ENCODE peak calls at places on chromosomes 7 and 10, in seven cellular contexts. One of them, this sample, is unnamed.

GRCh38 chr10:35259769-35260397 is 76.4 kb upstream of the CCNY start:
- DNase-seq in kidney: no peak
- DNase-seq in brain microvascular endothelial cell: peak
- DNase-seq in left ventricle myocardium inferior: no peak
- DNase-seq in PC-3: peak
- DNase-seq in right atrium auricular region: no peak
- DNase-seq in right lobe of liver: no peak
- DNase-seq in this sample: no peak

GRCh38 chr10:121106607-121107006 is 255.4 kb downstream of the WDR11 start:
- DNase-seq in kidney: no peak
- DNase-seq in brain microvascular endothelial cell: no peak
- DNase-seq in left ventricle myocardium inferior: no peak
- DNase-seq in PC-3: no peak
- DNase-seq in right atrium auricular region: no peak
- DNase-seq in right lobe of liver: no peak
- DNase-seq in this sample: no peak

GRCh38 chr10:71854031-71854430 is 3.0 kb upstream of the PSAP start:
- DNase-seq in kidney: no peak
- DNase-seq in brain microvascular endothelial cell: no peak
- DNase-seq in left ventricle myocardium inferior: no peak
- DNase-seq in PC-3: no peak
- DNase-seq in right atrium auricular region: no peak
- DNase-seq in right lobe of liver: no peak
- DNase-seq in this sample: peak

GRCh38 chr7:150972094-150972493 is 6.0 kb downstream of the KCNH2 start:
- DNase-seq in kidney: no peak
- DNase-seq in brain microvascular endothelial cell: no peak
- DNase-seq in left ventricle myocardium inferior: peak
- DNase-seq in PC-3: no peak
- DNase-seq in right atrium auricular region: no peak
- DNase-seq in right lobe of liver: no peak
- DNase-seq in this sample: no peak

GRCh38 chr7:138029941-138030340 is 28.1 kb upstream of the CREB3L2 start:
- DNase-seq in kidney: no peak
- DNase-seq in brain microvascular endothelial cell: no peak
- DNase-seq in left ventricle myocardium inferior: no peak
- DNase-seq in PC-3: no peak
- DNase-seq in right atrium auricular region: no peak
- DNase-seq in right lobe of liver: no peak
- DNase-seq in this sample: no peak

GRCh38 chr10:78416031-78416800 is 382.6 kb downstream of the RPS24 start:
- DNase-seq in kidney: no peak
- DNase-seq in brain microvascular endothelial cell: peak
- DNase-seq in left ventricle myocardium inferior: no peak
- DNase-seq in PC-3: peak
- DNase-seq in right atrium auricular region: peak
- DNase-seq in right lobe of liver: peak
- DNase-seq in this sample: no peak

GRCh38 chr7:144842377-144842851 is 6.6 kb upstream of the TPK1 start:
- DNase-seq in kidney: no peak
- DNase-seq in brain microvascular endothelial cell: no peak
- DNase-seq in left ventricle myocardium inferior: peak
- DNase-seq in PC-3: no peak
- DNase-seq in right atrium auricular region: peak
- DNase-seq in right lobe of liver: peak
- DNase-seq in this sample: no peak

GRCh38 chr7:128217030-128217805 is 23.9 kb upstream of the LEP start:
- DNase-seq in kidney: no peak
- DNase-seq in brain microvascular endothelial cell: peak
- DNase-seq in left ventricle myocardium inferior: peak
- DNase-seq in PC-3: peak
- DNase-seq in right atrium auricular region: no peak
- DNase-seq in right lobe of liver: no peak
- DNase-seq in this sample: peak

GRCh38 chr7:149181136-149181790 is 14.1 kb upstream of the ZNF282 start:
- DNase-seq in kidney: no peak
- DNase-seq in brain microvascular endothelial cell: no peak
- DNase-seq in left ventricle myocardium inferior: no peak
- DNase-seq in PC-3: no peak
- DNase-seq in right atrium auricular region: no peak
- DNase-seq in right lobe of liver: no peak
- DNase-seq in this sample: no peak

GRCh38 chr7:2886900-2887299 is 42.8 kb upstream of the GNA12 start:
- DNase-seq in kidney: no peak
- DNase-seq in brain microvascular endothelial cell: peak
- DNase-seq in left ventricle myocardium inferior: no peak
- DNase-seq in PC-3: peak
- DNase-seq in right atrium auricular region: no peak
- DNase-seq in right lobe of liver: peak
- DNase-seq in this sample: no peak

GRCh38 chr7:46775020-46775419 is 806.9 kb downstream of the TNS3 start:
- DNase-seq in kidney: no peak
- DNase-seq in brain microvascular endothelial cell: no peak
- DNase-seq in left ventricle myocardium inferior: no peak
- DNase-seq in PC-3: no peak
- DNase-seq in right atrium auricular region: no peak
- DNase-seq in right lobe of liver: no peak
- DNase-seq in this sample: no peak
- H3K27ac ChIP-seq in kidney: no peak
- H3K27ac ChIP-seq in brain microvascular endothelial cell: no peak
- H3K27ac ChIP-seq in left ventricle myocardium inferior: peak
- H3K27ac ChIP-seq in PC-3: no peak
- H3K27ac ChIP-seq in right atrium auricular region: no peak
- H3K27ac ChIP-seq in right lobe of liver: no peak
- H3K27ac ChIP-seq in this sample: no peak

GRCh38 chr10:6576326-6576725 is 3.8 kb downstream of the PRKCQ start:
- DNase-seq in kidney: no peak
- DNase-seq in brain microvascular endothelial cell: no peak
- DNase-seq in left ventricle myocardium inferior: no peak
- DNase-seq in PC-3: no peak
- DNase-seq in right atrium auricular region: no peak
- DNase-seq in right lobe of liver: no peak
- DNase-seq in this sample: no peak
- H3K27ac ChIP-seq in kidney: no peak
- H3K27ac ChIP-seq in brain microvascular endothelial cell: no peak
- H3K27ac ChIP-seq in left ventricle myocardium inferior: no peak
- H3K27ac ChIP-seq in PC-3: no peak
- H3K27ac ChIP-seq in right atrium auricular region: no peak
- H3K27ac ChIP-seq in right lobe of liver: no peak
- H3K27ac ChIP-seq in this sample: no peak

GRCh38 chr10:115514895-115515294 is 421.7 kb downstream of the ATRNL1 start:
- DNase-seq in kidney: no peak
- DNase-seq in brain microvascular endothelial cell: no peak
- DNase-seq in left ventricle myocardium inferior: no peak
- DNase-seq in PC-3: no peak
- DNase-seq in right atrium auricular region: no peak
- DNase-seq in right lobe of liver: no peak
- DNase-seq in this sample: no peak
- H3K27ac ChIP-seq in kidney: no peak
- H3K27ac ChIP-seq in brain microvascular endothelial cell: no peak
- H3K27ac ChIP-seq in left ventricle myocardium inferior: no peak
- H3K27ac ChIP-seq in PC-3: no peak
- H3K27ac ChIP-seq in right atrium auricular region: no peak
- H3K27ac ChIP-seq in right lobe of liver: no peak
- H3K27ac ChIP-seq in this sample: no peak

GRCh38 chr10:92103376-92104084 is 180.0 kb downstream of the BTAF1 start:
- DNase-seq in kidney: no peak
- DNase-seq in brain microvascular endothelial cell: no peak
- DNase-seq in left ventricle myocardium inferior: no peak
- DNase-seq in PC-3: peak
- DNase-seq in right atrium auricular region: no peak
- DNase-seq in right lobe of liver: peak
- DNase-seq in this sample: no peak
- H3K27ac ChIP-seq in kidney: no peak
- H3K27ac ChIP-seq in brain microvascular endothelial cell: no peak
- H3K27ac ChIP-seq in left ventricle myocardium inferior: no peak
- H3K27ac ChIP-seq in PC-3: no peak
- H3K27ac ChIP-seq in right atrium auricular region: no peak
- H3K27ac ChIP-seq in right lobe of liver: peak
- H3K27ac ChIP-seq in this sample: no peak

DNA sequence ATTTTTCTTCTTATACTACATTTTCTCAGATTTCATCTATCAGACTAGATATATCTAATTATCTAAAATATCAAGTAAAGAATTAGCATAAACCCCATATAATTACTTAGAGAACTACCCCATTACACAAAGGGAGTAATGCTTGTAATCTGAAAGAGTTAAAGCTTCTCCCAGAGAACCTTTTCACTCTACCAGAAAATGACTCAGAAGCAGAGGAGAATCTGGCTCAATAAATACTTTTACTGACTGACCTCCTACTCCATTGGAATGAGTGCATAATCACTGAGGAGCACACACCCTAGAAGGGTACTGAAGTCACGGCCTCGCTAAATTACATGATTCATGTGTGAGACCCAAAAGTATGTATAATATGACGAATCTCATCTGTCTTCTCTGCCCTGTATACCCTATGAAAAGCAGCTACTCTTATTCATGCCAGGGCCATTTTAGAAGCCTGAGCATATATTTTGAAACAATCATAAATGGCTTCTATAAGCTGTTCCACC is 32.8 kb downstream of the DNMBP start:
- DNase-seq in kidney: no peak
- DNase-seq in brain microvascular endothelial cell: peak
- DNase-seq in left ventricle myocardium inferior: no peak
- DNase-seq in PC-3: peak
- DNase-seq in right atrium auricular region: no peak
- DNase-seq in right lobe of liver: no peak
- DNase-seq in this sample: peak
- H3K27ac ChIP-seq in kidney: no peak
- H3K27ac ChIP-seq in brain microvascular endothelial cell: peak
- H3K27ac ChIP-seq in left ventricle myocardium inferior: peak
- H3K27ac ChIP-seq in PC-3: peak
- H3K27ac ChIP-seq in right atrium auricular region: peak
- H3K27ac ChIP-seq in right lobe of liver: no peak
- H3K27ac ChIP-seq in this sample: peak

GRCh38 chr10:74114041-74114448 is 36.6 kb downstream of the AP3M1 start:
- DNase-seq in kidney: no peak
- DNase-seq in brain microvascular endothelial cell: no peak
- DNase-seq in left ventricle myocardium inferior: no peak
- DNase-seq in PC-3: no peak
- DNase-seq in right atrium auricular region: no peak
- DNase-seq in right lobe of liver: no peak
- DNase-seq in this sample: no peak
- H3K27ac ChIP-seq in kidney: no peak
- H3K27ac ChIP-seq in brain microvascular endothelial cell: no peak
- H3K27ac ChIP-seq in left ventricle myocardium inferior: peak
- H3K27ac ChIP-seq in PC-3: no peak
- H3K27ac ChIP-seq in right atrium auricular region: peak
- H3K27ac ChIP-seq in right lobe of liver: no peak
- H3K27ac ChIP-seq in this sample: no peak

DNA sequence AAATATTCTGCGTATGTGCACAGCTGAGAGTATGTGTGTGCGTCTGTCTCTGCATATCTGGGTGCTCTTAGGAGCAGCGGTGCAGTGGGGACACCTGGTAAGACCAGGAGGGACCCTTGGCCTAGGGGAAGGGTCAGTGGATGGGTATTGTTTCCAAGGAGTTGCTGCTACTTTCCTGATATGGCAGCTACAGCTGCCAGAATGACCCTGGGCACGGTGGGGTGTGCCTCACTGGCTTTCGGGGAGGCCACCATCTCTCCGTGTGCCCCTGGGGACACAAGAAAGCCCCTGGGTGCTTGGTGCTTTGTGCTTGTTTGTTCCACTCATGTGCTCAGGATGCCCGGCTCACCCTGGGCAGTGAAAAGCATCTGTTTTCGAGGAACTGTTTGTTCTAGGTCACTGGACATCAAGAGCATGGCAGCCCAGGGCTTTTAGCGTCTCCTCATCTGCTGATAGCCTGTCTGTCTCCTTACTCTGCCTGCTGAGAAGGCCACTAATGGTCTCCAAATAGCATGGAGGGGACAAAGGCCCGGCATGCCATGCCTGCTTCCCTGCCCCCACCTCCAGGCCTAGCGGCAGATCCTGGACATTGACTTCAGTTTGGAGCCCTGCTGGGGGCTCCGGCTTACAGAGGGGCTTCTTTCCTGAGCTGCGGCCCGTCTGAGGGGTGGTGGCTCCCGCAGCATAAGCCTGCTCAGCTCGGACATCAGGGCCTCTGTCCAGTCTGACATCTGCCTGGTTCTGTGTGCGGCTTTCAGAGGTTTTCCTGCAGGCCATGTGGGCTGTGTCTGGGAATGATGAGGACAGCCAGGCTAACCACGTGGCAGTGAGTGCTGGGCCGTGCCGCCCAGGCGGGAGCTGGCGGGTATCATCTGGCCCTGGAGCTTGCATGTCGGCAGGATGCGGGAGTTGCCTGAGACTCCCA is 8.9 kb downstream of the PFKFB3 start:
- DNase-seq in kidney: peak
- DNase-seq in brain microvascular endothelial cell: no peak
- DNase-seq in left ventricle myocardium inferior: peak
- DNase-seq in PC-3: no peak
- DNase-seq in right atrium auricular region: no peak
- DNase-seq in right lobe of liver: no peak
- DNase-seq in this sample: no peak
- H3K27ac ChIP-seq in kidney: peak
- H3K27ac ChIP-seq in brain microvascular endothelial cell: no peak
- H3K27ac ChIP-seq in left ventricle myocardium inferior: peak
- H3K27ac ChIP-seq in PC-3: no peak
- H3K27ac ChIP-seq in right atrium auricular region: peak
- H3K27ac ChIP-seq in right lobe of liver: no peak
- H3K27ac ChIP-seq in this sample: no peak

GRCh38 chr7:92720604-92721350 is 115.6 kb downstream of the CDK6 start:
- DNase-seq in kidney: no peak
- DNase-seq in brain microvascular endothelial cell: no peak
- DNase-seq in left ventricle myocardium inferior: no peak
- DNase-seq in PC-3: no peak
- DNase-seq in right atrium auricular region: no peak
- DNase-seq in right lobe of liver: no peak
- DNase-seq in this sample: no peak
- H3K27ac ChIP-seq in kidney: no peak
- H3K27ac ChIP-seq in brain microvascular endothelial cell: no peak
- H3K27ac ChIP-seq in left ventricle myocardium inferior: peak
- H3K27ac ChIP-seq in PC-3: no peak
- H3K27ac ChIP-seq in right atrium auricular region: no peak
- H3K27ac ChIP-seq in right lobe of liver: peak
- H3K27ac ChIP-seq in this sample: no peak

GRCh38 chr7:139044813-139045794 is 9.3 kb upstream of the ZC3HAV1L start:
- DNase-seq in kidney: no peak
- DNase-seq in brain microvascular endothelial cell: no peak
- DNase-seq in left ventricle myocardium inferior: no peak
- DNase-seq in PC-3: no peak
- DNase-seq in right atrium auricular region: no peak
- DNase-seq in right lobe of liver: no peak
- DNase-seq in this sample: no peak
- H3K27ac ChIP-seq in kidney: no peak
- H3K27ac ChIP-seq in brain microvascular endothelial cell: no peak
- H3K27ac ChIP-seq in left ventricle myocardium inferior: no peak
- H3K27ac ChIP-seq in PC-3: no peak
- H3K27ac ChIP-seq in right atrium auricular region: no peak
- H3K27ac ChIP-seq in right lobe of liver: no peak
- H3K27ac ChIP-seq in this sample: no peak

DNA sequence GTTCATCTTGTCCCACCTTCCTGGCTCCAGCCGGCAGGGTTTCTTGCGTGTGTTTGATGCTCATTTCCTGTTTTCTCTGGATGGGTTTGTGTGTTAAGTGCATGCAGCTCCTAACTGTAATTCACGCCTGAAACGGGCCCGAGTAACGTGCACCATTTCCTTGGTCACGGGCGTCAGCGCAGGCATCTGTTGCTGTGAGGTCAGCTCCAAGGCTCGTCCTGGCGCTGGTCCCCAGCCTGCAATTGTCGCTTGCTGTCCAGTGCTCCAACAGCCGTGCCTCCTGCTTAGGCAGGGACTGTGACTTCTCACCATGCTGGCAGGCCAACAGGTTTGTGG is 201.1 kb downstream of the GLRX3 start:
- DNase-seq in kidney: peak
- DNase-seq in brain microvascular endothelial cell: no peak
- DNase-seq in left ventricle myocardium inferior: no peak
- DNase-seq in PC-3: no peak
- DNase-seq in right atrium auricular region: peak
- DNase-seq in right lobe of liver: no peak
- DNase-seq in this sample: no peak
- H3K27ac ChIP-seq in kidney: no peak
- H3K27ac ChIP-seq in brain microvascular endothelial cell: no peak
- H3K27ac ChIP-seq in left ventricle myocardium inferior: no peak
- H3K27ac ChIP-seq in PC-3: no peak
- H3K27ac ChIP-seq in right atrium auricular region: no peak
- H3K27ac ChIP-seq in right lobe of liver: no peak
- H3K27ac ChIP-seq in this sample: no peak

This sample was measured in RWPE2.